ENCODE peak calls at places on chromosomes 16 and 17, in seven cellular contexts. F is neural crest cell, P is HL-60, K is lung, D is mucosa of descending colon, R is cardiac muscle cell, T is AG04450. L is an unnamed sample.

GRCh38 chr17:48994548-48995331 is 2.4 kb upstream of the IGF2BP1 start:
- DNase-seq in F (no peak), P (no peak), K (no peak), D (no peak), R (no peak), T (no peak), L (no peak)

GRCh38 chr16:73217654-73218053 is 169.7 kb upstream of the ZFHX3 start:
- DNase-seq in F (no peak), P (no peak), K (no peak), D (no peak), R (no peak), T (no peak), L (no peak)

GRCh38 chr17:63406689-63407330 is 39.3 kb downstream of the CYB561 start:
- DNase-seq in F (peak), P (peak), K (peak), D (no peak), R (peak), T (peak), L (peak)

GRCh38 chr16:69840975-69841374 is 78.8 kb downstream of the WWP2 start:
- DNase-seq in F (no peak), P (no peak), K (no peak), D (peak), R (peak), T (no peak), L (no peak)

GRCh38 chr17:46175891-46176290 is 17.3 kb downstream of the KANSL1 start:
- DNase-seq in F (no peak), P (no peak), K (no peak), D (no peak), R (no peak), T (no peak), L (no peak)

GRCh38 chr17:49703557-49704277 is 4.0 kb downstream of the SLC35B1 start:
- DNase-seq in F (peak), P (peak), K (peak), D (no peak), R (peak), T (no peak), L (peak)

GRCh38 chr17:63178530-63178929 is 212.5 kb downstream of the TANC2 start:
- DNase-seq in F (no peak), P (no peak), K (no peak), D (no peak), R (no peak), T (peak), L (no peak)

GRCh38 chr16:56193951-56194726 is 2.9 kb downstream of the GNAO1 start:
- DNase-seq in F (peak), P (peak), K (peak), D (peak), R (peak), T (no peak), L (no peak)

L was measured in AML-193.